ENCODE peak calls at places on chromosome 17, in eight cellular contexts. One of them, this sample, is unnamed.

GRCh38 chr17:50100921-50101345 is 5.8 kb downstream of the PDK2 start:
- DNase-seq in GM20000: no peak
- DNase-seq in foreskin fibroblast: peak; percentile 45
- DNase-seq in dorsolateral prefrontal cortex: no peak
- DNase-seq in fibroblast of the aortic adventitia: no peak
- DNase-seq in endothelial cell of umbilical vein: no peak
- DNase-seq in cardiac fibroblast: no peak
- DNase-seq in cardiac muscle cell: no peak
- DNase-seq in this sample: no peak

GRCh38 chr17:50505731-50506130 is 2.5 kb upstream of the MYCBPAP start:
- DNase-seq in endothelial cell of umbilical vein: no peak
- DNase-seq in GM20000: no peak
- DNase-seq in dorsolateral prefrontal cortex: no peak
- DNase-seq in fibroblast of the aortic adventitia: no peak
- DNase-seq in cardiac muscle cell: no peak
- DNase-seq in cardiac fibroblast: no peak
- DNase-seq in foreskin fibroblast: no peak
- DNase-seq in this sample: no peak

GRCh38 chr17:43832168-43832975 is 574 bp downstream of the MPP3 start:
- DNase-seq in endothelial cell of umbilical vein: peak; percentile 48
- DNase-seq in cardiac muscle cell: peak; percentile 54
- DNase-seq in fibroblast of the aortic adventitia: peak; percentile 54
- DNase-seq in GM20000: no peak
- DNase-seq in cardiac fibroblast: peak; percentile 74
- DNase-seq in foreskin fibroblast: peak; percentile 92
- DNase-seq in dorsolateral prefrontal cortex: no peak
- DNase-seq in this sample: peak; percentile 67

GRCh38 chr17:78510141-78510935 is 66.9 kb downstream of the DNAH17 start:
- DNase-seq in endothelial cell of umbilical vein: no peak
- DNase-seq in cardiac fibroblast: no peak
- DNase-seq in dorsolateral prefrontal cortex: no peak
- DNase-seq in GM20000: no peak
- DNase-seq in cardiac muscle cell: no peak
- DNase-seq in foreskin fibroblast: no peak
- DNase-seq in fibroblast of the aortic adventitia: no peak
- DNase-seq in this sample: no peak

GRCh38 chr17:30969989-30970680 is 704 bp upstream of the RNF135 start:
- DNase-seq in dorsolateral prefrontal cortex: no peak
- DNase-seq in fibroblast of the aortic adventitia: peak; percentile 62
- DNase-seq in foreskin fibroblast: peak; percentile 47
- DNase-seq in cardiac fibroblast: no peak
- DNase-seq in cardiac muscle cell: no peak
- DNase-seq in endothelial cell of umbilical vein: no peak
- DNase-seq in GM20000: peak; percentile 60
- DNase-seq in this sample: no peak

GRCh38 chr17:68599091-68599872 is 1.9 kb downstream of the FAM20A start:
- DNase-seq in foreskin fibroblast: peak; percentile 83
- DNase-seq in GM20000: no peak
- DNase-seq in dorsolateral prefrontal cortex: no peak
- DNase-seq in cardiac fibroblast: no peak
- DNase-seq in endothelial cell of umbilical vein: no peak
- DNase-seq in cardiac muscle cell: no peak
- DNase-seq in fibroblast of the aortic adventitia: peak; percentile 84
- DNase-seq in this sample: no peak

GRCh38 chr17:72362466-72363335 is 241.9 kb downstream of the SOX9 start:
- DNase-seq in cardiac fibroblast: peak; percentile 78
- DNase-seq in fibroblast of the aortic adventitia: peak; percentile 53
- DNase-seq in foreskin fibroblast: peak; percentile 92
- DNase-seq in endothelial cell of umbilical vein: no peak
- DNase-seq in dorsolateral prefrontal cortex: no peak
- DNase-seq in GM20000: no peak
- DNase-seq in cardiac muscle cell: no peak
- DNase-seq in this sample: peak; percentile 57

GRCh38 chr17:44083250-44083849 is 12.8 kb downstream of the G6PC3 start:
- DNase-seq in foreskin fibroblast: no peak
- DNase-seq in cardiac fibroblast: no peak
- DNase-seq in fibroblast of the aortic adventitia: no peak
- DNase-seq in endothelial cell of umbilical vein: peak; percentile 26
- DNase-seq in cardiac muscle cell: no peak
- DNase-seq in GM20000: no peak
- DNase-seq in dorsolateral prefrontal cortex: no peak
- DNase-seq in this sample: no peak

GRCh38 chr17:21173543-21173942 is 40.4 kb downstream of the TMEM11 start:
- DNase-seq in dorsolateral prefrontal cortex: no peak
- DNase-seq in cardiac muscle cell: peak; percentile 49
- DNase-seq in GM20000: no peak
- DNase-seq in fibroblast of the aortic adventitia: no peak
- DNase-seq in foreskin fibroblast: no peak
- DNase-seq in cardiac fibroblast: no peak
- DNase-seq in endothelial cell of umbilical vein: no peak
- DNase-seq in this sample: no peak

GRCh38 chr17:19470529-19471261 is 59.7 kb downstream of the RNF112 start:
- DNase-seq in foreskin fibroblast: peak; percentile 67
- DNase-seq in dorsolateral prefrontal cortex: no peak
- DNase-seq in cardiac muscle cell: no peak
- DNase-seq in cardiac fibroblast: peak; percentile 44
- DNase-seq in fibroblast of the aortic adventitia: peak; percentile 67
- DNase-seq in endothelial cell of umbilical vein: no peak
- DNase-seq in GM20000: no peak
- DNase-seq in this sample: no peak

GRCh38 chr17:30573603-30574175 is 96.5 kb downstream of the GOSR1 start:
- DNase-seq in cardiac fibroblast: no peak
- DNase-seq in foreskin fibroblast: no peak
- DNase-seq in dorsolateral prefrontal cortex: no peak
- DNase-seq in cardiac muscle cell: no peak
- DNase-seq in endothelial cell of umbilical vein: no peak
- DNase-seq in GM20000: no peak
- DNase-seq in fibroblast of the aortic adventitia: no peak
- DNase-seq in this sample: no peak

GRCh38 chr17:8420041-8420934 is 15.4 kb upstream of the NDEL1 start:
- DNase-seq in foreskin fibroblast: peak; percentile 54
- DNase-seq in cardiac muscle cell: peak; percentile 75
- DNase-seq in dorsolateral prefrontal cortex: no peak
- DNase-seq in GM20000: no peak
- DNase-seq in fibroblast of the aortic adventitia: peak; percentile 80
- DNase-seq in endothelial cell of umbilical vein: peak; percentile 98
- DNase-seq in cardiac fibroblast: peak; percentile 85
- DNase-seq in this sample: peak; percentile 29

GRCh38 chr17:17497845-17498520 is 1.8 kb upstream of the RASD1 start:
- DNase-seq in cardiac fibroblast: no peak
- DNase-seq in cardiac muscle cell: no peak
- DNase-seq in endothelial cell of umbilical vein: no peak
- DNase-seq in dorsolateral prefrontal cortex: no peak
- DNase-seq in foreskin fibroblast: no peak
- DNase-seq in GM20000: no peak
- DNase-seq in fibroblast of the aortic adventitia: no peak
- DNase-seq in this sample: no peak

GRCh38 chr17:42025191-42025579 is 5.3 kb downstream of the NKIRAS2 start:
- DNase-seq in endothelial cell of umbilical vein: no peak
- DNase-seq in foreskin fibroblast: no peak
- DNase-seq in GM20000: no peak
- DNase-seq in cardiac muscle cell: no peak
- DNase-seq in fibroblast of the aortic adventitia: no peak
- DNase-seq in cardiac fibroblast: no peak
- DNase-seq in dorsolateral prefrontal cortex: no peak
- DNase-seq in this sample: no peak
- TF ChIP-seq CTCF in endothelial cell of umbilical vein: no peak
- TF ChIP-seq CTCF in foreskin fibroblast: no peak
- TF ChIP-seq CTCF in GM20000: no peak
- TF ChIP-seq CTCF in cardiac muscle cell: no peak
- TF ChIP-seq CTCF in fibroblast of the aortic adventitia: no peak
- TF ChIP-seq CTCF in cardiac fibroblast: no peak
- TF ChIP-seq CTCF in dorsolateral prefrontal cortex: no peak
- TF ChIP-seq CTCF in this sample: no peak

GRCh38 chr17:76879691-76880090 is 11.5 kb downstream of the MGAT5B start:
- DNase-seq in GM20000: no peak
- DNase-seq in dorsolateral prefrontal cortex: peak; percentile 55
- DNase-seq in endothelial cell of umbilical vein: no peak
- DNase-seq in foreskin fibroblast: no peak
- DNase-seq in fibroblast of the aortic adventitia: no peak
- DNase-seq in cardiac muscle cell: no peak
- DNase-seq in cardiac fibroblast: no peak
- DNase-seq in this sample: no peak
- TF ChIP-seq CTCF in GM20000: no peak
- TF ChIP-seq CTCF in dorsolateral prefrontal cortex: no peak
- TF ChIP-seq CTCF in endothelial cell of umbilical vein: no peak
- TF ChIP-seq CTCF in foreskin fibroblast: no peak
- TF ChIP-seq CTCF in fibroblast of the aortic adventitia: no peak
- TF ChIP-seq CTCF in cardiac muscle cell: no peak
- TF ChIP-seq CTCF in cardiac fibroblast: no peak
- TF ChIP-seq CTCF in this sample: no peak

DNA sequence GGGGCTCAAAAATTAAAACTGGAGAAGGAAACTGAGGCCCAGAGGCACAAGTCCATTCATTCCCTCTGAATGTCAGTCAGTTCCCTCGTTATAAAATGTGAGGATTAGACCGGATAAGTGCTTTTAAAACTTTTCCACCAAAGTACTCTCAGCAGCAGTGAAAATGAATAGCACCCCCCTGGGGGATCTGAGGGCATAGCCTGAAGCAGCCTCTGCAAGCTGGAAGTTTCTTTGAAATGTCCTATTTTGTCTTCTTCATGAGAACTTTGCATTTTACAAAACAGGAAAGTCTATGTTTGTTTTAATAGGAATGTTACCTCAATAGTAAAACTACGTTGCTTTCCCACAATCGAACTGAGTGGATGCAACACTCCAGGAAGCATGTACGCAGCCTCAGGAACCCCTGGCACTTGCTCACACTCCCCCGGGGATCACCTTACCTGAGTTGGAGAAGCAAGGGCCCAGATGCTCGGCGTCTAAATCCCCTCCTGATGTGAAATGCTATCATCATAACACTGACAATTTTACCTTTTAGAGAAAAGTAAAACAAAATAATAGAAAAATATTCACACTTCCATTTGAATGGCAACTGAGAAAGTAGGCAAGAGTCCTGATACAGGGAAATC is 272.9 kb downstream of the CEP112 start:
- DNase-seq in fibroblast of the aortic adventitia: peak; percentile 38
- DNase-seq in foreskin fibroblast: peak; percentile 25
- DNase-seq in GM20000: no peak
- DNase-seq in dorsolateral prefrontal cortex: no peak
- DNase-seq in cardiac fibroblast: peak; percentile 32
- DNase-seq in endothelial cell of umbilical vein: no peak
- DNase-seq in cardiac muscle cell: peak; percentile 14
- DNase-seq in this sample: no peak
- TF ChIP-seq CTCF in fibroblast of the aortic adventitia: peak; percentile 55
- TF ChIP-seq CTCF in foreskin fibroblast: peak; percentile 28
- TF ChIP-seq CTCF in GM20000: no peak
- TF ChIP-seq CTCF in dorsolateral prefrontal cortex: no peak
- TF ChIP-seq CTCF in cardiac fibroblast: peak; percentile 34
- TF ChIP-seq CTCF in endothelial cell of umbilical vein: peak; percentile 28
- TF ChIP-seq CTCF in cardiac muscle cell: peak; percentile 23
- TF ChIP-seq CTCF in this sample: peak; percentile 48

DNA sequence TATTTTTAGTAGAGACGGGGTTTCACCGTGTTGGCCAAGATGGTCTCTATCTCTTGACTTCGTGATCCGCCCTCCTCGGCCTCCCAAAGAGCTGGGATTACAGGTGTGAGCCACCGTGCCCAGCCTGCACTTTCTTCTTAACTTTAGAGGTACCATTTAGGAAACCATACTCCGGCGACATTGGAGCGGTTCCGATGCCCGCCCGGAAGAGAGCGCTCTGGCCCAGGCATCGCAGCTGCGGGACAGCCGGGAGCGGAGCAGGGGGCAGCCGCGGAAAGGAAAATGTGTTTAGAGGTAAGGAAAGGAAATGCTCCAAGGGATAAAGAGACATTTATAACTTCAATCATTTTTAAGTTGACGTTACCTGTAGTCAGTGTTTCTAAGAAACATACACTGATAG is 6.0 kb upstream of the HS3ST3B1 start:
- DNase-seq in dorsolateral prefrontal cortex: no peak
- DNase-seq in foreskin fibroblast: peak; percentile 5
- DNase-seq in endothelial cell of umbilical vein: no peak
- DNase-seq in GM20000: no peak
- DNase-seq in cardiac fibroblast: no peak
- DNase-seq in cardiac muscle cell: no peak
- DNase-seq in fibroblast of the aortic adventitia: no peak
- DNase-seq in this sample: no peak
- TF ChIP-seq CTCF in dorsolateral prefrontal cortex: no peak
- TF ChIP-seq CTCF in foreskin fibroblast: no peak
- TF ChIP-seq CTCF in endothelial cell of umbilical vein: no peak
- TF ChIP-seq CTCF in GM20000: no peak
- TF ChIP-seq CTCF in cardiac fibroblast: no peak
- TF ChIP-seq CTCF in cardiac muscle cell: no peak
- TF ChIP-seq CTCF in fibroblast of the aortic adventitia: no peak
- TF ChIP-seq CTCF in this sample: no peak

GRCh38 chr17:4742629-4743028 is 2.9 kb upstream of the CXCL16 start:
- DNase-seq in cardiac fibroblast: no peak
- DNase-seq in fibroblast of the aortic adventitia: peak; percentile 12
- DNase-seq in cardiac muscle cell: no peak
- DNase-seq in dorsolateral prefrontal cortex: no peak
- DNase-seq in endothelial cell of umbilical vein: no peak
- DNase-seq in GM20000: no peak
- DNase-seq in foreskin fibroblast: no peak
- DNase-seq in this sample: no peak

GRCh38 chr17:4743898-4744297 is 4.2 kb upstream of the CXCL16 start:
- DNase-seq in GM20000: no peak
- DNase-seq in dorsolateral prefrontal cortex: no peak
- DNase-seq in cardiac fibroblast: no peak
- DNase-seq in cardiac muscle cell: no peak
- DNase-seq in foreskin fibroblast: no peak
- DNase-seq in endothelial cell of umbilical vein: no peak
- DNase-seq in fibroblast of the aortic adventitia: no peak
- DNase-seq in this sample: no peak

GRCh38 chr17:4743216-4743615 is 3.5 kb upstream of the CXCL16 start:
- DNase-seq in GM20000: no peak
- DNase-seq in endothelial cell of umbilical vein: no peak
- DNase-seq in cardiac fibroblast: no peak
- DNase-seq in cardiac muscle cell: no peak
- DNase-seq in dorsolateral prefrontal cortex: no peak
- DNase-seq in fibroblast of the aortic adventitia: no peak
- DNase-seq in foreskin fibroblast: no peak
- DNase-seq in this sample: no peak

GRCh38 chr17:4747847-4748246 is 8.1 kb upstream of the CXCL16 start:
- DNase-seq in dorsolateral prefrontal cortex: no peak
- DNase-seq in fibroblast of the aortic adventitia: no peak
- DNase-seq in foreskin fibroblast: no peak
- DNase-seq in endothelial cell of umbilical vein: peak; percentile 48
- DNase-seq in cardiac fibroblast: no peak
- DNase-seq in GM20000: peak; percentile 46
- DNase-seq in cardiac muscle cell: no peak
- DNase-seq in this sample: no peak

GRCh38 chr17:4744999-4745969 is 5.6 kb upstream of the CXCL16 start:
- DNase-seq in cardiac muscle cell: no peak
- DNase-seq in GM20000: peak; percentile 34
- DNase-seq in foreskin fibroblast: no peak
- DNase-seq in endothelial cell of umbilical vein: no peak
- DNase-seq in fibroblast of the aortic adventitia: no peak
- DNase-seq in dorsolateral prefrontal cortex: no peak
- DNase-seq in cardiac fibroblast: no peak
- DNase-seq in this sample: no peak
- TF ChIP-seq CTCF in cardiac muscle cell: no peak
- TF ChIP-seq CTCF in GM20000: no peak
- TF ChIP-seq CTCF in foreskin fibroblast: no peak
- TF ChIP-seq CTCF in endothelial cell of umbilical vein: no peak
- TF ChIP-seq CTCF in fibroblast of the aortic adventitia: no peak
- TF ChIP-seq CTCF in dorsolateral prefrontal cortex: no peak
- TF ChIP-seq CTCF in cardiac fibroblast: no peak
- TF ChIP-seq CTCF in this sample: no peak

This sample was measured in brain microvascular endothelial cell.